ENCODE peak calls at places on chromosomes 5 and 9, in eight cellular contexts. I is germinal center; E is amygdala; K is HT1080; A is NCI-H345; Q is A673; S is activated naive CD4-positive, alpha-beta T cell treated with anti-CD3 and anti-CD28 coated beads, Interleukin-2, amount 50 U/mL, for 16 hours; R is GM23338. H is an unnamed sample.

GRCh38 chr5:103424008-103424407 is 138.6 kb downstream of the NUDT12 start:
- DNase-seq in I (no peak), E (no peak), K (no peak), A (no peak), Q (no peak), S (no peak), R (no peak), H (no peak)

GRCh38 chr5:83720805-83721431 is at the start of gene HAPLN1:
- DNase-seq in I (no peak), E (no peak), K (no peak), A (no peak), Q (no peak), S (no peak), R (peak; percentile 59), H (no peak)

GRCh38 chr5:52544738-52545137 is 243.0 kb upstream of the ITGA1 start:
- DNase-seq in I (no peak), E (no peak), K (no peak), A (no peak), Q (no peak), S (no peak), R (no peak), H (no peak)

GRCh38 chr5:180494510-180495181 is 467 bp downstream of the CNOT6 start:
- DNase-seq in I (peak; percentile 67), E (no peak), K (no peak), A (peak; percentile 57), Q (peak; percentile 25), S (peak; percentile 61), R (peak; percentile 56), H (no peak)

GRCh38 chr9:16833285-16833684 is 37.2 kb downstream of the BNC2 start:
- DNase-seq in I (no peak), E (no peak), K (no peak), A (no peak), Q (no peak), S (no peak), R (no peak), H (no peak)

GRCh38 chr5:57703726-57704125 is 221.1 kb upstream of the ACTBL2 start:
- DNase-seq in I (no peak), E (no peak), K (no peak), A (no peak), Q (no peak), S (no peak), R (no peak), H (no peak)

GRCh38 chr9:122213589-122214413 is 15.0 kb downstream of the LHX6 start:
- DNase-seq in I (peak; percentile 92), E (no peak), K (peak; percentile 58), A (peak; percentile 92), Q (peak; percentile 73), S (peak; percentile 60), R (peak; percentile 95), H (peak; percentile 52)

GRCh38 chr5:73299017-73299630 is 126.1 kb downstream of the TMEM174 start:
- DNase-seq in I (peak; percentile 38), E (no peak), K (no peak), A (no peak), Q (peak; percentile 34), S (no peak), R (peak; percentile 78), H (no peak)

GRCh38 chr9:98709968-98710965 is 1.5 kb upstream of the GABBR2 start:
- DNase-seq in I (no peak), E (no peak), K (peak; percentile 32), A (no peak), Q (peak; percentile 41), S (no peak), R (peak; percentile 71), H (peak; percentile 42)

GRCh38 chr5:115602585-115603125 is 376 bp upstream of the TICAM2 start:
- DNase-seq in I (peak; percentile 30), E (no peak), K (no peak), A (peak; percentile 14), Q (peak; percentile 43), S (no peak), R (no peak), H (no peak)

GRCh38 chr5:159419567-159419966 is 89.3 kb upstream of the IL12B start:
- DNase-seq in I (no peak), E (no peak), K (peak; percentile 7), A (no peak), Q (no peak), S (no peak), R (peak; percentile 44), H (no peak)

GRCh38 chr9:70091553-70091952 is 47.9 kb downstream of the MAMDC2 start:
- DNase-seq in I (no peak), E (no peak), K (no peak), A (no peak), Q (no peak), S (no peak), R (no peak), H (no peak)

GRCh38 chr9:132451276-132451675 is 41.3 kb downstream of the CFAP77 start:
- DNase-seq in I (no peak), E (no peak), K (no peak), A (no peak), Q (no peak), S (no peak), R (no peak), H (no peak)

GRCh38 chr9:133954862-133955529 is 37.1 kb downstream of the VAV2 start:
- DNase-seq in I (peak; percentile 73), E (no peak), K (no peak), A (no peak), Q (no peak), S (peak; percentile 25), R (no peak), H (no peak)

GRCh38 chr5:122252319-122252718 is 59.7 kb upstream of the SNCAIP start:
- DNase-seq in I (no peak), E (no peak), K (no peak), A (no peak), Q (no peak), S (no peak), R (peak; percentile 12), H (no peak)

GRCh38 chr5:175743676-175744210 is 85.9 kb downstream of the HRH2 start:
- DNase-seq in I (no peak), E (no peak), K (peak; percentile 31), A (no peak), Q (peak; percentile 4), S (no peak), R (peak; percentile 77), H (peak; percentile 18)

GRCh38 chr9:72477862-72478564 is 43.4 kb upstream of the TMC1 start:
- DNase-seq in I (no peak), E (no peak), K (peak; percentile 85), A (no peak), Q (peak; percentile 25), S (no peak), R (peak; percentile 48), H (peak; percentile 85)

GRCh38 chr9:37987467-37987981 is 81.5 kb downstream of the SHB start:
- DNase-seq in I (no peak), E (no peak), K (no peak), A (no peak), Q (no peak), S (no peak), R (no peak), H (no peak)

GRCh38 chr9:113255431-113255830 is 19.9 kb downstream of the CDC26 start:
- DNase-seq in I (no peak), E (no peak), K (no peak), A (no peak), Q (no peak), S (no peak), R (no peak), H (no peak)

GRCh38 chr9:127149463-127150390 is 27.3 kb upstream of the ANGPTL2 start:
- DNase-seq in I (no peak), E (no peak), K (no peak), A (no peak), Q (no peak), S (no peak), R (no peak), H (no peak)

GRCh38 chr5:83827111-83827541 is 106.5 kb upstream of the HAPLN1 start:
- DNase-seq in I (no peak), E (no peak), K (peak; percentile 40), A (no peak), Q (no peak), S (no peak), R (no peak), H (no peak)

GRCh38 chr5:60382761-60383160 is 317.2 kb downstream of the DEPDC1B start:
- DNase-seq in I (peak; percentile 9), E (no peak), K (peak; percentile 35), A (peak; percentile 4), Q (peak; percentile 45), S (no peak), R (peak; percentile 20), H (peak; percentile 9)

GRCh38 chr5:64766105-64766504 is 2.4 kb downstream of the SREK1IP1 start:
- DNase-seq in I (no peak), E (no peak), K (peak; percentile 22), A (no peak), Q (no peak), S (no peak), R (no peak), H (peak; percentile 98)

GRCh38 chr9:130244548-130245165 is 20.9 kb upstream of the HMCN2 start:
- DNase-seq in I (no peak), E (no peak), K (no peak), A (no peak), Q (no peak), S (no peak), R (no peak), H (no peak)

GRCh38 chr5:95445442-95445841 is 54.3 kb downstream of the FAM81B start:
- DNase-seq in I (no peak), E (no peak), K (no peak), A (no peak), Q (no peak), S (no peak), R (no peak), H (no peak)

GRCh38 chr9:116520218-116520617 is 166.9 kb upstream of the TRIM32 start:
- DNase-seq in I (no peak), E (no peak), K (no peak), A (no peak), Q (no peak), S (no peak), R (no peak), H (no peak)

GRCh38 chr5:172562443-172562842 is 78.6 kb upstream of the NEURL1B start:
- DNase-seq in I (no peak), E (no peak), K (no peak), A (no peak), Q (no peak), S (no peak), R (no peak), H (no peak)

GRCh38 chr5:14305045-14305444 is 161.9 kb downstream of the TRIO start:
- DNase-seq in I (no peak), E (no peak), K (peak; percentile 97), A (no peak), Q (no peak), S (no peak), R (no peak), H (peak; percentile 88)

GRCh38 chr5:143605403-143606005 is 202.0 kb upstream of the NR3C1 start:
- DNase-seq in I (peak; percentile 22), E (no peak), K (peak; percentile 41), A (no peak), Q (no peak), S (no peak), R (no peak), H (no peak)